ENCODE peak calls at places on chromosomes 4 and X, in nine cellular contexts. O, A, U, P, N, D, Z, V and K are unnamed samples.
A peak's percentile ranks its signal among the peaks of the same experiment; 100 is the strongest.

GRCh38 chr4:5300275-5300674 is 249.0 kb downstream of the STK32B start:
- DNase-seq in O (no peak), A (no peak), U (no peak), P (no peak), N (no peak), D (no peak), Z (no peak), V (no peak), K (no peak)

GRCh38 chr4:4755306-4755705 is 104.2 kb upstream of the MSX1 start:
- DNase-seq in O (no peak), A (no peak), U (no peak), P (no peak), N (no peak), D (no peak), Z (no peak), V (no peak), K (peak; percentile 77)

GRCh38 chrX:115563633-115564182 is 2.7 kb downstream of the PLS3 start:
- DNase-seq in O (no peak), A (no peak), U (no peak), P (no peak), N (no peak), D (no peak), Z (no peak), V (no peak), K (no peak)

GRCh38 chrX:70033348-70033747 is 16.4 kb downstream of the AWAT2 start:
- DNase-seq in O (peak; percentile 35), A (peak; percentile 29), U (no peak), P (no peak), N (no peak), D (no peak), Z (no peak), V (no peak), K (no peak)

GRCh38 chr4:38114435-38114834 is 154.2 kb downstream of the PTTG2 start:
- DNase-seq in O (no peak), A (no peak), U (no peak), P (no peak), N (no peak), D (no peak), Z (no peak), V (no peak), K (no peak)

GRCh38 chr4:118981171-118981838 is 92.7 kb downstream of the SYNPO2 start:
- DNase-seq in O (no peak), A (no peak), U (no peak), P (no peak), N (no peak), D (no peak), Z (no peak), V (peak; percentile 72), K (no peak)

GRCh38 chr4:8276358-8277240 is 7.0 kb downstream of the HTRA3 start:
- DNase-seq in O (no peak), A (peak; percentile 12), U (no peak), P (no peak), N (peak; percentile 31), D (no peak), Z (no peak), V (peak; percentile 38), K (no peak)

GRCh38 chrX:73447311-73447794 is 500 bp downstream of the CDX4 start:
- DNase-seq in O (no peak), A (no peak), U (no peak), P (no peak), N (no peak), D (no peak), Z (no peak), V (no peak), K (no peak)

GRCh38 chr4:142579483-142579882 is 266.6 kb downstream of the INPP4B start:
- DNase-seq in O (no peak), A (no peak), U (no peak), P (no peak), N (no peak), D (no peak), Z (no peak), V (peak; percentile 13), K (no peak)

GRCh38 chr4:173536808-173537429 is 6.9 kb upstream of the HAND2 start:
- DNase-seq in O (no peak), A (no peak), U (no peak), P (no peak), N (no peak), D (no peak), Z (no peak), V (no peak), K (no peak)

GRCh38 chrX:24646745-24647182 is 383 bp downstream of the PCYT1B start:
- DNase-seq in O (no peak), A (no peak), U (no peak), P (no peak), N (no peak), D (no peak), Z (no peak), V (peak; percentile 17), K (no peak)

GRCh38 chr4:15963001-15963451 is at the start of gene FGFBP2:
- DNase-seq in O (peak; percentile 30), A (peak; percentile 31), U (no peak), P (no peak), N (no peak), D (peak; percentile 60), Z (no peak), V (peak; percentile 54), K (peak; percentile 47)

GRCh38 chrX:20221902-20222301 is 44.8 kb downstream of the RPS6KA3 start:
- DNase-seq in O (no peak), A (peak; percentile 24), U (peak; percentile 16), P (no peak), N (no peak), D (no peak), Z (no peak), V (peak; percentile 24), K (no peak)

GRCh38 chr4:145945431-145946155 is 7.0 kb upstream of the ZNF827 start:
- DNase-seq in O (no peak), A (no peak), U (no peak), P (no peak), N (no peak), D (no peak), Z (no peak), V (no peak), K (no peak)

GRCh38 chrX:74382613-74383012 is 38.7 kb upstream of the SLC16A2 start:
- DNase-seq in O (peak; percentile 49), A (peak; percentile 56), U (peak; percentile 52), P (peak; percentile 23), N (peak; percentile 57), D (peak; percentile 53), Z (peak; percentile 29), V (peak; percentile 74), K (no peak)

GRCh38 chr4:1310796-1311715 is 21.4 kb downstream of the MAEA start:
- DNase-seq in O (no peak), A (peak; percentile 19), U (no peak), P (no peak), N (no peak), D (no peak), Z (no peak), V (no peak), K (no peak)

GRCh38 chr4:54566608-54567007 is 91.1 kb upstream of the KIT start:
- DNase-seq in O (peak; percentile 55), A (no peak), U (no peak), P (no peak), N (no peak), D (no peak), Z (no peak), V (no peak), K (no peak)

GRCh38 chr4:154545689-154546088 is 4.5 kb downstream of the PLRG1 start:
- DNase-seq in O (no peak), A (no peak), U (no peak), P (no peak), N (no peak), D (no peak), Z (no peak), V (no peak), K (no peak)
- TF ChIP-seq CTCF in O (no peak), A (no peak), U (no peak), P (peak; percentile 35), N (no peak), D (no peak), Z (no peak), V (no peak), K (no peak)

GRCh38 chr4:153773236-153773690 is 13.4 kb upstream of the RNF175 start:
- DNase-seq in O (no peak), A (no peak), U (no peak), P (no peak), N (no peak), D (no peak), Z (no peak), V (no peak), K (no peak)
- TF ChIP-seq CTCF in O (no peak), A (no peak), U (no peak), P (no peak), N (no peak), D (no peak), Z (peak; percentile 21), V (peak; percentile 7), K (peak; percentile 33)

GRCh38 chrX:120514236-120514635 is 45.1 kb upstream of the LAMP2 start:
- DNase-seq in O (peak; percentile 15), A (no peak), U (no peak), P (no peak), N (no peak), D (no peak), Z (peak; percentile 3), V (peak; percentile 8), K (no peak)
- TF ChIP-seq CTCF in O (peak; percentile 22), A (peak; percentile 61), U (no peak), P (peak; percentile 37), N (no peak), D (peak; percentile 52), Z (peak; percentile 40), V (no peak), K (peak; percentile 28)

GRCh38 chr4:136865591-136865990 is 666.7 kb downstream of the PCDH18 start:
- DNase-seq in O (no peak), A (no peak), U (no peak), P (no peak), N (no peak), D (no peak), Z (no peak), V (no peak), K (no peak)

GRCh38 chr4:136861081-136861480 is 671.2 kb downstream of the PCDH18 start:
- DNase-seq in O (no peak), A (no peak), U (no peak), P (no peak), N (no peak), D (no peak), Z (peak; percentile 4), V (peak; percentile 4), K (no peak)

GRCh38 chr4:136863756-136864155 is 668.5 kb downstream of the PCDH18 start:
- DNase-seq in O (no peak), A (no peak), U (no peak), P (no peak), N (no peak), D (no peak), Z (no peak), V (peak; percentile 13), K (no peak)

GRCh38 chr4:136867465-136867864 is 664.8 kb downstream of the PCDH18 start:
- DNase-seq in O (no peak), A (no peak), U (no peak), P (no peak), N (no peak), D (no peak), Z (no peak), V (no peak), K (no peak)

DNA sequence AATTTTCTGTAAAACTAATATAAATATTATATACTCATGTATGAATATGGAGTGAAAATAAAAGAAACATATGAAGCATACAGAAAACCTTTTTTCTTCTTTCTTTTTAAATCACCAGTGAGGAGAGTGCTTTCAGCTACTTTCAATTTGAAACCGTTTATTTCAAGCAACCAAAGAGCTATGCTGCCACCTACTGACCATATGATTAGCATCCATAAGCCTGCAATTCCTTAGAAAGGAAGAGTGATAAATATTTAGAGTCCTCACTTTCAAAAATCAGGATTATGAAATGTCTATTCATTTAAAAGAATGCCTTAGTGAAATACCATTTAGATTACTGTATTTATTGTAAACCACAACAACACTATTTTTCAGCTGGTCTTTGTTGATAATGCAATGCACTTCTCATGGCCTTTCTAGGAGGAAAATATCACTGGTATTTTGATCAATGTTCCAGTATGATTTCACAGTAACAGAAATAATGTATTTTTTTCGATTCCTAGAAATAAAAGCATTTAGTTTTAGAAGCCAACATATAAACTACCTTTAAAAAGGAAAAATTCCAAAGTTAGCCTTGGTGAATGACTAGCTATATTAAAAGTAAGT is 667.6 kb downstream of the PCDH18 start:
- DNase-seq in O (peak; percentile 74), A (no peak), U (peak; percentile 28), P (no peak), N (no peak), D (no peak), Z (peak; percentile 84), V (peak; percentile 66), K (no peak)
- TF ChIP-seq CTCF in O (peak; percentile 65), A (peak; percentile 82), U (peak; percentile 84), P (peak; percentile 93), N (peak; percentile 58), D (peak; percentile 60), Z (peak; percentile 65), V (peak; percentile 66), K (peak; percentile 93)